ENCODE peak calls at places on chromosomes 3 and 15, in six cellular contexts. Q, P, F, X, V and H are unnamed samples.

GRCh38 chr3:57094011-57094535 is 33.6 kb downstream of the SPATA12 start:
- DNase-seq in F (no peak), Q (no peak), V (no peak), P (no peak), X (no peak), H (no peak)

GRCh38 chr3:136995652-136996051 is 37.9 kb downstream of the IL20RB start:
- DNase-seq in V (no peak), X (no peak), F (no peak), P (no peak), Q (no peak), H (no peak)

GRCh38 chr15:82539690-82540054 is 585 bp downstream of the RPS17 start:
- DNase-seq in V (no peak), F (no peak), Q (no peak), P (peak; percentile 20), X (no peak), H (no peak)

GRCh38 chr3:58487140-58487886 is 4.6 kb upstream of the KCTD6 start:
- DNase-seq in V (no peak), F (peak; percentile 74), X (peak; percentile 38), Q (no peak), P (no peak), H (no peak)

GRCh38 chr15:83092309-83092976 is 15.0 kb upstream of the TM6SF1 start:
- DNase-seq in F (peak; percentile 28), V (no peak), X (no peak), Q (peak; percentile 65), P (no peak), H (no peak)

GRCh38 chr3:169173231-169173630 is 490.3 kb downstream of the MECOM start:
- DNase-seq in V (no peak), Q (no peak), F (no peak), P (no peak), X (no peak), H (no peak)

GRCh38 chr15:74373056-74373650 is 5.7 kb upstream of the CYP11A1 start:
- DNase-seq in Q (no peak), P (no peak), V (no peak), F (no peak), X (no peak), H (no peak)

GRCh38 chr15:58392141-58392540 is 39.6 kb upstream of the LIPC start:
- DNase-seq in F (no peak), X (no peak), Q (no peak), P (no peak), V (no peak), H (no peak)

GRCh38 chr3:126807795-126808194 is 103.8 kb downstream of the CHCHD6 start:
- DNase-seq in F (peak; percentile 11), P (no peak), X (no peak), V (no peak), Q (no peak), H (no peak)

GRCh38 chr15:33138000-33138399 is 56.5 kb downstream of the FMN1 start:
- DNase-seq in V (no peak), X (no peak), P (no peak), Q (no peak), F (no peak), H (no peak)